ENCODE peak calls at places on chromosomes 2 and 18, in eight cellular contexts. O is substantia nigra; Y is activated T-cell treated with anti-CD3 and anti-CD28 coated beads for 1 hour; R is HT1080; H is Jurkat, Clone E6-1; J is KBM-7; T is H7; N is cerebellar nuclear complex. I is an unnamed sample.

GRCh38 chr2:239316562-239317465 is 84.0 kb downstream of the HDAC4 start:
- DNase-seq in N (no peak), T (no peak), O (no peak), R (no peak), H (no peak), Y (no peak), J (no peak), I (peak; percentile 17)

GRCh38 chr18:46566111-46566510 is 90.9 kb downstream of the LOXHD1 start:
- DNase-seq in N (no peak), O (no peak), H (no peak), Y (no peak), J (no peak), R (no peak), T (no peak), I (no peak)

GRCh38 chr18:74773171-74773624 is 175.5 kb downstream of the ZNF407 start:
- DNase-seq in Y (no peak), R (no peak), O (no peak), J (no peak), T (no peak), H (no peak), N (no peak), I (no peak)

GRCh38 chr18:10526211-10526949 is 553 bp downstream of the NAPG start:
- DNase-seq in Y (peak; percentile 20), O (no peak), R (peak; percentile 21), T (peak; percentile 88), H (peak; percentile 28), N (no peak), J (peak; percentile 59), I (peak; percentile 61)

GRCh38 chr2:45291283-45291682 is 282.0 kb upstream of the SIX2 start:
- DNase-seq in R (no peak), J (no peak), T (no peak), O (no peak), H (no peak), Y (no peak), N (no peak), I (no peak)

GRCh38 chr2:236338495-236339184 is 74.4 kb upstream of the ASB18 start:
- DNase-seq in Y (no peak), O (no peak), N (no peak), T (peak; percentile 84), H (no peak), J (peak; percentile 46), R (peak; percentile 20), I (peak; percentile 57)

GRCh38 chr2:6955523-6956136 is 38.4 kb downstream of the RNF144A start:
- DNase-seq in J (no peak), T (no peak), R (no peak), O (no peak), Y (no peak), N (no peak), H (no peak), I (no peak)

GRCh38 chr2:15107137-15107536 is 454.0 kb downstream of the NBAS start:
- DNase-seq in R (peak; percentile 28), H (no peak), N (no peak), O (no peak), Y (no peak), J (no peak), T (no peak), I (no peak)

GRCh38 chr2:152047826-152048476 is 50.9 kb downstream of the CACNB4 start:
- DNase-seq in J (peak; percentile 39), H (no peak), Y (no peak), O (no peak), T (peak; percentile 42), N (no peak), R (no peak), I (no peak)

GRCh38 chr2:59993721-59994120 is 559.7 kb downstream of the BCL11A start:
- DNase-seq in J (peak; percentile 21), H (no peak), O (no peak), Y (no peak), N (no peak), R (no peak), T (no peak), I (no peak)

GRCh38 chr18:10135302-10135926 is 221.6 kb downstream of the VAPA start:
- DNase-seq in J (no peak), N (no peak), R (no peak), Y (no peak), H (no peak), O (no peak), T (no peak), I (no peak)

GRCh38 chr18:55318864-55319516 is 269.0 kb downstream of the TCF4 start:
- DNase-seq in R (peak; percentile 13), O (no peak), H (no peak), T (no peak), J (no peak), N (no peak), Y (no peak), I (no peak)

GRCh38 chr18:44601447-44601846 is 79.2 kb upstream of the SETBP1 start:
- DNase-seq in T (no peak), R (peak; percentile 67), O (no peak), J (no peak), H (no peak), N (no peak), Y (no peak), I (no peak)

GRCh38 chr2:26838121-26838906 is 9.6 kb upstream of the DPYSL5 start:
- DNase-seq in R (no peak), O (no peak), Y (no peak), J (peak; percentile 27), N (no peak), H (peak; percentile 42), T (no peak), I (no peak)

GRCh38 chr2:241317391-241317790 is 1.7 kb downstream of the SEPTIN2 start:
- DNase-seq in T (no peak), H (no peak), J (peak; percentile 62), Y (no peak), O (no peak), N (no peak), R (no peak), I (no peak)

GRCh38 chr2:171754254-171754939 is 67.1 kb downstream of the DYNC1I2 start:
- DNase-seq in H (no peak), Y (no peak), T (no peak), R (no peak), N (no peak), O (no peak), J (no peak), I (no peak)

GRCh38 chr18:77918738-77919137 is 669.1 kb downstream of the GALR1 start:
- DNase-seq in O (no peak), H (no peak), R (no peak), J (no peak), Y (no peak), N (no peak), T (no peak), I (no peak)

GRCh38 chr2:196951973-196952372 is 25.5 kb upstream of the PGAP1 start:
- DNase-seq in T (no peak), J (no peak), O (no peak), R (no peak), Y (no peak), H (no peak), N (no peak), I (no peak)

GRCh38 chr2:219249203-219249980 is 3.7 kb upstream of the TUBA4B start:
- DNase-seq in J (peak; percentile 74), T (no peak), O (peak; percentile 61), Y (no peak), N (no peak), R (peak; percentile 93), H (no peak), I (no peak)

GRCh38 chr2:171102802-171103201 is 57.9 kb downstream of the TLK1 start:
- DNase-seq in J (no peak), T (no peak), H (no peak), Y (no peak), R (no peak), N (no peak), O (no peak), I (no peak)

GRCh38 chr18:616380-616995 is 19.7 kb downstream of the CLUL1 start:
- DNase-seq in Y (no peak), O (no peak), J (peak; percentile 53), H (peak; percentile 52), T (no peak), R (peak; percentile 25), N (no peak), I (no peak)

GRCh38 chr2:58240595-58240937 is 559 bp downstream of the FANCL start:
- DNase-seq in Y (no peak), N (no peak), T (no peak), O (no peak), H (no peak), R (no peak), J (no peak), I (no peak)

GRCh38 chr2:71610671-71611070 is 157.3 kb downstream of the DYSF start:
- DNase-seq in O (no peak), J (no peak), H (no peak), Y (no peak), N (no peak), R (no peak), T (peak; percentile 18), I (peak; percentile 12)

GRCh38 chr2:17878222-17879136 is at the start of gene KCNS3:
- DNase-seq in J (no peak), R (no peak), H (no peak), O (no peak), T (peak; percentile 96), Y (no peak), N (no peak), I (peak; percentile 58)

GRCh38 chr2:142944264-142944663 is 66.8 kb downstream of the KYNU start:
- DNase-seq in N (no peak), J (no peak), O (no peak), Y (no peak), R (peak; percentile 57), T (no peak), H (no peak), I (no peak)

GRCh38 chr2:178363252-178363651 is 87.7 kb downstream of the PRKRA start:
- DNase-seq in N (no peak), H (no peak), T (no peak), Y (no peak), R (peak; percentile 46), O (no peak), J (no peak), I (no peak)

GRCh38 chr2:29430382-29431112 is 315.3 kb downstream of the CLIP4 start:
- DNase-seq in J (no peak), R (no peak), O (no peak), Y (no peak), H (no peak), T (no peak), N (no peak), I (no peak)

GRCh38 chr2:143823856-143824255 is 694.6 kb downstream of the ARHGAP15 start:
- DNase-seq in O (no peak), T (no peak), R (no peak), H (no peak), J (no peak), N (no peak), Y (no peak), I (no peak)

GRCh38 chr18:11005528-11005927 is 143.8 kb downstream of the PIEZO2 start:
- DNase-seq in O (no peak), H (no peak), Y (no peak), N (no peak), T (peak; percentile 24), J (no peak), R (peak; percentile 49), I (no peak)

GRCh38 chr2:34105015-34105767 is 506.1 kb upstream of the FAM98A start:
- DNase-seq in Y (no peak), N (no peak), O (no peak), H (no peak), T (no peak), J (no peak), R (peak; percentile 87), I (no peak)

GRCh38 chr2:16774980-16775963 is 109.6 kb upstream of the CYRIA start:
- DNase-seq in J (no peak), N (no peak), O (no peak), R (no peak), H (no peak), T (peak; percentile 15), Y (no peak), I (peak; percentile 68)

GRCh38 chr2:133886735-133887675 is 318.7 kb upstream of the NCKAP5 start:
- DNase-seq in Y (peak; percentile 18), O (peak; percentile 9), T (peak; percentile 73), R (peak; percentile 56), J (peak; percentile 72), H (peak; percentile 59), N (peak; percentile 67), I (peak; percentile 78)

GRCh38 chr2:127072380-127072779 is 34.6 kb downstream of the BIN1 start:
- DNase-seq in O (no peak), H (no peak), R (no peak), T (no peak), J (no peak), N (no peak), Y (no peak), I (no peak)

GRCh38 chr2:10764896-10765295 is 43.5 kb downstream of the ATP6V1C2 start:
- DNase-seq in Y (no peak), T (no peak), R (no peak), H (no peak), N (no peak), O (no peak), J (no peak), I (no peak)

I was measured in H9.